ENCODE peak calls at places on chromosomes 11 and 22, in five cellular contexts. One of them, this sample, is unnamed.

GRCh38 chr11:30244255-30244654 is 13.4 kb downstream of the FSHB start:
- DNase-seq in SK-N-SH: no peak
- DNase-seq in K562: no peak
- DNase-seq in GM12878: no peak
- DNase-seq in HepG2: no peak
- DNase-seq in this sample: no peak

GRCh38 chr11:102912482-102912830 is 37.7 kb upstream of the MMP12 start:
- DNase-seq in SK-N-SH: no peak
- DNase-seq in K562: no peak
- DNase-seq in GM12878: no peak
- DNase-seq in HepG2: no peak
- DNase-seq in this sample: no peak

GRCh38 chr11:100593321-100593720 is 93.8 kb upstream of the ARHGAP42 start:
- DNase-seq in SK-N-SH: no peak
- DNase-seq in K562: no peak
- DNase-seq in GM12878: no peak
- DNase-seq in HepG2: no peak
- DNase-seq in this sample: no peak

GRCh38 chr11:34332524-34332923 is 25.3 kb downstream of the ABTB2 start:
- DNase-seq in SK-N-SH: no peak
- DNase-seq in K562: no peak
- DNase-seq in GM12878: no peak
- DNase-seq in HepG2: peak; percentile 80
- DNase-seq in this sample: no peak

GRCh38 chr11:75781296-75781695 is 12.7 kb downstream of the DGAT2 start:
- DNase-seq in SK-N-SH: no peak
- DNase-seq in K562: no peak
- DNase-seq in GM12878: no peak
- DNase-seq in HepG2: no peak
- DNase-seq in this sample: no peak

GRCh38 chr22:31248138-31248745 is 36.1 kb downstream of the LIMK2 start:
- DNase-seq in SK-N-SH: peak; percentile 85
- DNase-seq in K562: peak; percentile 73
- DNase-seq in GM12878: no peak
- DNase-seq in HepG2: no peak
- DNase-seq in this sample: peak; percentile 85

GRCh38 chr22:39300198-39300830 is 19.1 kb downstream of the RPL3 start:
- DNase-seq in SK-N-SH: no peak
- DNase-seq in K562: no peak
- DNase-seq in GM12878: no peak
- DNase-seq in HepG2: no peak
- DNase-seq in this sample: no peak

GRCh38 chr11:131688056-131688693 is 317.8 kb downstream of the NTM start:
- DNase-seq in SK-N-SH: peak; percentile 96
- DNase-seq in K562: peak; percentile 80
- DNase-seq in GM12878: no peak
- DNase-seq in HepG2: peak; percentile 9
- DNase-seq in this sample: peak; percentile 84

GRCh38 chr11:61739966-61740365 is 12.5 kb upstream of the MYRF start:
- DNase-seq in SK-N-SH: no peak
- DNase-seq in K562: no peak
- DNase-seq in GM12878: no peak
- DNase-seq in HepG2: no peak
- DNase-seq in this sample: no peak

GRCh38 chr22:17969732-17970131 is 54.6 kb downstream of the MICAL3 start:
- DNase-seq in SK-N-SH: no peak
- DNase-seq in K562: no peak
- DNase-seq in GM12878: no peak
- DNase-seq in HepG2: no peak
- DNase-seq in this sample: no peak
- TF ChIP-seq FOXM1 in SK-N-SH: no peak
- TF ChIP-seq FOXM1 in K562: no peak
- TF ChIP-seq FOXM1 in GM12878: no peak
- TF ChIP-seq FOXM1 in HepG2: no peak
- TF ChIP-seq FOXM1 in this sample: no peak

GRCh38 chr11:67483901-67484665 is 1.3 kb downstream of the AIP start:
- DNase-seq in SK-N-SH: no peak
- DNase-seq in K562: peak; percentile 52
- DNase-seq in GM12878: no peak
- DNase-seq in HepG2: no peak
- DNase-seq in this sample: no peak
- TF ChIP-seq FOXM1 in SK-N-SH: no peak
- TF ChIP-seq FOXM1 in K562: no peak
- TF ChIP-seq FOXM1 in GM12878: no peak
- TF ChIP-seq FOXM1 in HepG2: no peak
- TF ChIP-seq FOXM1 in this sample: no peak

GRCh38 chr22:37175414-37176144 is 12.5 kb downstream of the C1QTNF6 start:
- DNase-seq in SK-N-SH: peak; percentile 8
- DNase-seq in K562: no peak
- DNase-seq in GM12878: no peak
- DNase-seq in HepG2: no peak
- DNase-seq in this sample: no peak
- TF ChIP-seq FOXM1 in SK-N-SH: no peak
- TF ChIP-seq FOXM1 in K562: no peak
- TF ChIP-seq FOXM1 in GM12878: no peak
- TF ChIP-seq FOXM1 in HepG2: no peak
- TF ChIP-seq FOXM1 in this sample: no peak

DNA sequence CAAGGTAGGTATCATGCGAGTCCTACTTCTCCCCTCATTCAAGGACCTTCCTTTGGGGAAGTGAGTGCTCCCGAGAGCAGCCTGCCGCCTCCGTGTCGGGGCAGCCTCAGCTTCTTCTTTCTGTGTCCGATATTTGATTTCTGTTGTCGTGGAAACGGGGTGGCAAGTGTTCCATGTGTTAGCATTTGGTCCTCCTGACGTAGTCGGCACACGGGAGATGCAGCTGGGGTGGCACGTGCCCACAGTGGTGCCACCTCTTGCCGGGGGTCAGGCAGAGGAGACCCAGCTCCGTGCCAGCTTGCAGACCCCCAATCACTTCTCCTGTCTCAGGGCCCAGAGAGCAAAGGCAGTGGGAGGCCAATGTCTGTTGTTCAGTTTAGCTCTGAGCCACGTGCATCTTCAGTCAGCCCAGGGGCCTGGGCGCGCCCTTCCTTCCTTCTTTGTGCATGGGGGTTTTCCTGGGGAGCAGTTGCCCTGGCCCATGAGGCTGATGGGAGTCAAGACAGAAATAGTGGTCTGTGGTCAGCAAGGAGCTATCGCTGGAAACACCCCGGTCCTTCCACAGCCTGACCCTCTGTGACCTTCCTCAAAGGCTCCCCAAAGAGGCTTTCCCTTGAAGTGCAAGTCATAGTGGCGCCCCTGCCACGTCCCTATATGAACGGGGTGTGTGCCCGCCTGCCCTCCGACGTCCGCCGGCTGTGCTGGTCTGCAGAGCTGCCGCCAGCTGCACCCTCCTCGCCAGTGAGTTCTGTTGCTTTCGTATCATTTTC is 44.5 kb downstream of the PARVB start:
- DNase-seq in SK-N-SH: no peak
- DNase-seq in K562: no peak
- DNase-seq in GM12878: peak; percentile 56
- DNase-seq in HepG2: no peak
- DNase-seq in this sample: no peak
- TF ChIP-seq FOXM1 in SK-N-SH: no peak
- TF ChIP-seq FOXM1 in K562: no peak
- TF ChIP-seq FOXM1 in GM12878: no peak
- TF ChIP-seq FOXM1 in HepG2: no peak
- TF ChIP-seq FOXM1 in this sample: no peak